ENCODE peak calls at places on chromosomes 11 and 22, in eight cellular contexts. W is head of caudate nucleus, B is T47D, C is iPS-NIHi11, A is AG04450, F is NCI-H345, E is fibroblast of lung, D is OCI-M1. R is an unnamed sample.

GRCh38 chr11:121337078-121337477 is 44.5 kb downstream of the SC5D start:
- DNase-seq in C (no peak), F (no peak), W (no peak), D (no peak), B (no peak), E (no peak), A (no peak), R (no peak)

GRCh38 chr11:18313985-18314763 is 7.8 kb downstream of the HPS5 start:
- DNase-seq in W (no peak), D (peak), F (no peak), C (no peak), E (peak), A (no peak), B (no peak), R (no peak)

GRCh38 chr22:45510376-45511232 is 7.9 kb downstream of the FBLN1 start:
- DNase-seq in E (no peak), C (no peak), W (no peak), A (no peak), B (no peak), F (no peak), D (no peak), R (no peak)

GRCh38 chr11:76526878-76527277 is 82.1 kb downstream of the EMSY start:
- DNase-seq in B (no peak), A (no peak), W (no peak), F (no peak), C (no peak), D (no peak), E (no peak), R (no peak)

GRCh38 chr11:49208006-49208721 is at the start of gene FOLH1:
- DNase-seq in D (peak), E (peak), F (no peak), B (peak), C (peak), A (no peak), W (peak), R (peak)

GRCh38 chr11:60625262-60625661 is 74.2 kb upstream of the MS4A8 start:
- DNase-seq in C (peak), D (peak), B (no peak), E (peak), F (no peak), A (no peak), W (no peak), R (peak)

GRCh38 chr11:73396985-73397384 is 20.8 kb downstream of the RELT start:
- DNase-seq in E (no peak), W (no peak), B (no peak), C (no peak), D (no peak), F (no peak), A (no peak), R (no peak)

GRCh38 chr11:88827018-88827676 is 238.6 kb downstream of the GRM5 start:
- DNase-seq in E (peak), F (no peak), A (no peak), W (no peak), B (no peak), D (no peak), C (no peak), R (no peak)

GRCh38 chr11:128595221-128595620 is 7.9 kb upstream of the ETS1 start:
- DNase-seq in F (no peak), B (no peak), W (no peak), C (no peak), D (no peak), A (no peak), E (no peak), R (no peak)

GRCh38 chr11:76946223-76946622 is 85.5 kb downstream of the ACER3 start:
- DNase-seq in W (no peak), B (no peak), A (no peak), D (no peak), E (no peak), C (no peak), F (no peak), R (no peak)

GRCh38 chr11:130707217-130707616 is 209.1 kb downstream of the SNX19 start:
- DNase-seq in D (no peak), E (no peak), A (no peak), C (no peak), B (no peak), W (no peak), F (no peak), R (no peak)

GRCh38 chr11:2901854-2902783 is 16.5 kb upstream of the CDKN1C start:
- DNase-seq in C (peak), D (peak), F (peak), E (peak), B (peak), A (peak), W (peak), R (peak)

GRCh38 chr11:84886344-84886743 is 740.8 kb downstream of the DLG2 start:
- DNase-seq in A (no peak), D (no peak), B (no peak), C (no peak), E (no peak), W (no peak), F (no peak), R (no peak)

GRCh38 chr11:7617032-7617431 is 56.3 kb downstream of the CYB5R2 start:
- DNase-seq in C (no peak), A (no peak), W (no peak), F (no peak), B (no peak), E (no peak), D (no peak), R (no peak)

GRCh38 chr11:124879999-124880611 is 14.9 kb downstream of the ROBO3 start:
- DNase-seq in C (no peak), E (no peak), F (no peak), B (no peak), D (no peak), W (no peak), A (no peak), R (no peak)

GRCh38 chr11:92601048-92601447 is 368.4 kb upstream of the MTNR1B start:
- DNase-seq in A (no peak), W (peak), E (no peak), C (no peak), B (no peak), F (no peak), D (no peak), R (no peak)

GRCh38 chr11:11173316-11174025 is 179.6 kb downstream of the CSNK2A3 start:
- DNase-seq in E (no peak), W (no peak), D (no peak), B (no peak), F (no peak), C (no peak), A (no peak), R (no peak)

GRCh38 chr22:20788627-20789344 is 14.9 kb downstream of the SERPIND1 start:
- DNase-seq in C (no peak), E (no peak), D (no peak), W (no peak), F (no peak), A (no peak), B (no peak), R (no peak)

GRCh38 chr11:18671246-18671645 is 27.3 kb upstream of the TMEM86A start:
- DNase-seq in B (no peak), A (no peak), C (no peak), D (no peak), F (no peak), E (no peak), W (no peak), R (no peak)

GRCh38 chr11:32279672-32280071 is 155.7 kb downstream of the WT1 start:
- DNase-seq in D (no peak), F (no peak), A (no peak), E (no peak), W (no peak), B (no peak), C (no peak), R (no peak)

GRCh38 chr22:23784215-23784732 is 2.5 kb upstream of the SMARCB1 start:
- DNase-seq in D (peak), W (no peak), A (no peak), B (no peak), F (no peak), C (no peak), E (no peak), R (no peak)

GRCh38 chr22:44567846-44568493 is 69.9 kb upstream of the RTL6 start:
- DNase-seq in B (no peak), W (no peak), E (peak), C (no peak), F (no peak), D (peak), A (no peak), R (no peak)